ENCODE peak calls at places on chromosomes 16 and 17, in six cellular contexts. M is CD8-positive, alpha-beta T cell; X is WTC11; Y is epithelial cell of esophagus; G is astrocyte of the cerebellum; A is B cell. O is an unnamed sample.
A peak's percentile ranks its signal among the peaks of the same experiment; 100 is the strongest.

GRCh38 chr16:57724541-57724940 is 11.0 kb upstream of the KATNB1 start:
- DNase-seq in M (no peak), X (no peak), Y (no peak), G (no peak), A (no peak), O (no peak)

GRCh38 chr17:78104540-78104941 is 24.0 kb downstream of the TMC6 start:
- DNase-seq in M (no peak), X (no peak), Y (no peak), G (no peak), A (no peak), O (no peak)

GRCh38 chr16:81796585-81797346 is 17.7 kb downstream of the PLCG2 start:
- DNase-seq in M (no peak), X (no peak), Y (peak; percentile 37), G (no peak), A (no peak), O (no peak)

GRCh38 chr17:35238817-35239216 is 4.1 kb upstream of the SLFN5 start:
- DNase-seq in M (no peak), X (no peak), Y (peak; percentile 93), G (no peak), A (no peak), O (no peak)

GRCh38 chr17:42313773-42314566 is 25.7 kb downstream of the STAT5A start:
- DNase-seq in M (no peak), X (no peak), Y (peak; percentile 86), G (no peak), A (no peak), O (no peak)

GRCh38 chr16:85554791-85555548 is 58.2 kb upstream of the GSE1 start:
- DNase-seq in M (peak; percentile 42), X (no peak), Y (peak; percentile 67), G (no peak), A (peak; percentile 81), O (peak; percentile 71)

GRCh38 chr17:14004927-14005630 is 64.2 kb upstream of the COX10 start:
- DNase-seq in M (no peak), X (no peak), Y (peak; percentile 43), G (no peak), A (no peak), O (no peak)

GRCh38 chr16:10037771-10038170 is 144.5 kb downstream of the GRIN2A start:
- DNase-seq in M (no peak), X (no peak), Y (no peak), G (no peak), A (no peak), O (no peak)

GRCh38 chr17:76458580-76459490 is 5.9 kb upstream of the UBE2O start:
- DNase-seq in M (no peak), X (peak; percentile 87), Y (peak; percentile 71), G (peak; percentile 18), A (peak; percentile 65), O (no peak)

GRCh38 chr17:27565874-27566672 is 64.9 kb upstream of the LGALS9 start:
- DNase-seq in M (no peak), X (no peak), Y (no peak), G (no peak), A (no peak), O (no peak)

GRCh38 chr17:795721-796120 is 13.6 kb downstream of the MRM3 start:
- DNase-seq in M (no peak), X (no peak), Y (no peak), G (no peak), A (no peak), O (no peak)

GRCh38 chr16:20897897-20898296 is 2.3 kb downstream of the DCUN1D3 start:
- DNase-seq in M (no peak), X (no peak), Y (no peak), G (no peak), A (no peak), O (no peak)

GRCh38 chr17:71975998-71976649 is 144.7 kb upstream of the SOX9 start:
- DNase-seq in M (no peak), X (peak; percentile 14), Y (peak; percentile 99), G (peak; percentile 95), A (no peak), O (no peak)

GRCh38 chr16:8355714-8356113 is 234.6 kb downstream of the TMEM114 start:
- DNase-seq in M (no peak), X (no peak), Y (no peak), G (no peak), A (no peak), O (no peak)

GRCh38 chr17:1462164-1463112 is 6.4 kb upstream of the CRK start:
- DNase-seq in M (no peak), X (no peak), Y (no peak), G (no peak), A (peak; percentile 30), O (no peak)

DNA sequence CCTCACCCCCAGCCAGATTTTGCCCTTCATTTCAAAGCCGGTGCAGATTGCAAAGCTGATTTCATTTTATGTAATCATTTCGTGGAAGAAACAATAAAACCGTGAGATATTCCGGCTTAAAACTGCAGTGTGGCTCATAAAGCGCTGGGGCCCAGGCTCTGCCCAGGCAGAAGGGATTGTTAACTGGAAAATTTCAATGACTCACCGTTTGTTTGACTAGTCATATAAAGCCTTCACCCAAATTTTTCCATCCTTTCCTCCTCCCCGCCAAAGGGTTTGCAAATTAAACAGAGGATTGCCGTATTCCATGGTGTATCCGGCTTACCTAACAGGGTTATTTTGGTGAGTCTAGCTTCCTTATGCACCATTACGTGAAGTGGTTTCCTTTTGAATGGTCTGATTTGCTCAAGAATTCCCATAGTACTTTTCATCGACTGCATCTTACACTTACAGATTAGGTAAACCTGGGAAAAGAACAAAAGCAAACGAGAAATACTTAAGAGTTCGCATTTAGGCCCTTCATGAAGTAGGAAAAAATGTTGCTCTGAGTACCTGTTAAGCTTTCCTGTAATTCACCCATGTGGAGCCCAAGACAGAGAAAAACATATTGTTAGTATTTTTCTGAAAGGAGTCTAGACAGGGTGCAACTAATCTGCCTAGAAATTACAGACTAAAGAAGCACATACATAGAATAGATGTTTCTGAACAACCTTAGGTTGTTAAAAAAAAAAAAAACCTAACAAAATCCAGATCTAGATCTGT is 949 bp upstream of the GSPT1 start:
- DNase-seq in M (no peak), X (no peak), Y (peak; percentile 85), G (no peak), A (no peak), O (no peak)
- TF ChIP-seq CTCF in M (no peak), X (no peak), Y (no peak), G (no peak), A (no peak), O (no peak)

GRCh38 chr17:19361975-19362292 is 589 bp downstream of the B9D1 start:
- DNase-seq in M (no peak), X (no peak), Y (no peak), G (no peak), A (no peak), O (no peak)

GRCh38 chr17:19361326-19361725 is 1.2 kb downstream of the B9D1 start:
- DNase-seq in M (no peak), X (no peak), Y (no peak), G (no peak), A (no peak), O (no peak)

GRCh38 chr17:19362293-19363113 is at the start of gene B9D1:
- DNase-seq in M (peak; percentile 91), X (peak; percentile 94), Y (peak; percentile 90), G (peak; percentile 69), A (peak; percentile 96), O (peak; percentile 88)

GRCh38 chr17:19363460-19364035 is 1.0 kb upstream of the B9D1 start:
- DNase-seq in M (no peak), X (no peak), Y (no peak), G (no peak), A (no peak), O (no peak)

GRCh38 chr17:19363114-19363438 is 553 bp upstream of the B9D1 start:
- DNase-seq in M (no peak), X (no peak), Y (no peak), G (no peak), A (no peak), O (no peak)
- TF ChIP-seq CTCF in M (peak; percentile 33), X (no peak), Y (no peak), G (peak; percentile 3), A (peak; percentile 59), O (peak; percentile 7)

GRCh38 chr17:18041776-18042175 is 2.6 kb downstream of the GID4 start:
- DNase-seq in M (no peak), X (no peak), Y (peak; percentile 96), G (no peak), A (no peak), O (no peak)

GRCh38 chr17:18042969-18043368 is 3.8 kb downstream of the GID4 start:
- DNase-seq in M (no peak), X (no peak), Y (no peak), G (no peak), A (no peak), O (no peak)

GRCh38 chr17:18044609-18045008 is 5.4 kb downstream of the GID4 start:
- DNase-seq in M (no peak), X (no peak), Y (no peak), G (no peak), A (no peak), O (no peak)

GRCh38 chr17:18045691-18046090 is 6.5 kb downstream of the GID4 start:
- DNase-seq in M (no peak), X (no peak), Y (no peak), G (no peak), A (no peak), O (no peak)

DNA sequence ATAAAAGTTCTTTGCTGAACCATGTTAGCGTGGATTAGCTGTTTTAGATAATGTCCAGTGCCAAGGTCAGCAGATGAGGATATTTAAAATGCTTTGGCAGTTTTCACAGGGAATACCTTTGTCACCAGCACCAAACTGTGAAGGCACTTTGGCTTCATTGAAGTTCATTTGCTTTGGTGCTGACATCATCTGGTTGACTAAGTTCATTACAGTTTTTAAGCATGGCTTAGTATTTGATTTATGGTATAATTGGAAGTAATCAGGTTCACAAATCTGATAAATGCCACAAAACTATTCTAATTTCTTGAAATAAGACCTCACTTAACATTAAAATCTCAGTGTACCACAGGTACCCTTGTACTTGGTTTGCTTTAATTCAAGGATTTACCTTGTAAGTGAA is 4.3 kb downstream of the GID4 start:
- DNase-seq in M (no peak), X (no peak), Y (peak; percentile 44), G (no peak), A (no peak), O (no peak)
- TF ChIP-seq CTCF in M (no peak), X (no peak), Y (peak; percentile 27), G (peak; percentile 27), A (peak; percentile 45), O (no peak)

GRCh38 chr16:4309833-4310266 is 6.0 kb upstream of the GLIS2 start:
- DNase-seq in M (peak; percentile 32), X (peak; percentile 92), Y (peak; percentile 58), G (peak; percentile 58), A (peak; percentile 81), O (peak; percentile 61)
- TF ChIP-seq CTCF in M (peak; percentile 45), X (peak; percentile 76), Y (peak; percentile 55), G (peak; percentile 76), A (peak; percentile 80), O (peak; percentile 53)

O was measured in natural killer cell.